ENCODE peak calls at places on chromosomes 2 and 18, in eight cellular contexts. B, V, H, J, P, F, G and U are unnamed samples.

GRCh38 chr2:162282765-162283425 is 35.6 kb downstream of the IFIH1 start:
- DNase-seq in B (peak; percentile 76), V (no peak), H (no peak), J (no peak), P (no peak), F (no peak), G (no peak), U (no peak)

GRCh38 chr2:22282215-22282614 is 1102.8 kb upstream of the KLHL29 start:
- DNase-seq in B (peak; percentile 25), V (no peak), H (no peak), J (no peak), P (no peak), F (no peak), G (no peak), U (no peak)

GRCh38 chr2:163735692-163736432 is at the start of gene FIGN:
- DNase-seq in B (peak; percentile 86), V (peak; percentile 71), H (no peak), J (peak; percentile 46), P (peak; percentile 75), F (peak; percentile 78), G (peak; percentile 96), U (peak; percentile 81)

GRCh38 chr2:232438951-232439757 is 16.8 kb upstream of the ALPI start:
- DNase-seq in B (no peak), V (peak; percentile 31), H (no peak), J (no peak), P (peak; percentile 17), F (no peak), G (peak; percentile 14), U (no peak)

GRCh38 chr2:15735738-15736326 is 144.2 kb downstream of the DDX1 start:
- DNase-seq in B (no peak), V (no peak), H (no peak), J (no peak), P (no peak), F (no peak), G (no peak), U (no peak)

GRCh38 chr2:166375205-166375735 is 474 bp downstream of the SCN9A start:
- DNase-seq in B (peak; percentile 42), V (no peak), H (no peak), J (no peak), P (no peak), F (peak; percentile 59), G (peak; percentile 17), U (no peak)

GRCh38 chr2:262117-262516 is 1.7 kb downstream of the SH3YL1 start:
- DNase-seq in B (no peak), V (no peak), H (no peak), J (no peak), P (no peak), F (no peak), G (no peak), U (no peak)

GRCh38 chr2:159904127-159904564 is 106.1 kb upstream of the CD302 start:
- DNase-seq in B (no peak), V (no peak), H (peak; percentile 17), J (no peak), P (no peak), F (no peak), G (no peak), U (no peak)

GRCh38 chr2:16591370-16591933 is 74.2 kb downstream of the CYRIA start:
- DNase-seq in B (no peak), V (no peak), H (no peak), J (no peak), P (no peak), F (no peak), G (no peak), U (no peak)

GRCh38 chr2:218341381-218341780 is 15.3 kb upstream of the CATIP start:
- DNase-seq in B (no peak), V (no peak), H (no peak), J (no peak), P (no peak), F (no peak), G (no peak), U (no peak)

GRCh38 chr2:44233450-44234128 is 41.7 kb upstream of the SLC3A1 start:
- DNase-seq in B (peak; percentile 74), V (no peak), H (no peak), J (no peak), P (peak; percentile 24), F (peak; percentile 88), G (peak; percentile 70), U (peak; percentile 13)

GRCh38 chr18:78071146-78071710 is 821.6 kb downstream of the GALR1 start:
- DNase-seq in B (no peak), V (no peak), H (no peak), J (no peak), P (no peak), F (no peak), G (no peak), U (no peak)

GRCh38 chr18:79774111-79774510 is 23.6 kb upstream of the KCNG2 start:
- DNase-seq in B (no peak), V (no peak), H (no peak), J (no peak), P (no peak), F (no peak), G (no peak), U (no peak)

GRCh38 chr18:1541478-1541877 is 636.8 kb downstream of the ADCYAP1 start:
- DNase-seq in B (no peak), V (no peak), H (no peak), J (no peak), P (no peak), F (no peak), G (no peak), U (no peak)

GRCh38 chr2:8605350-8606065 is 76.3 kb upstream of the ID2 start:
- DNase-seq in B (peak; percentile 32), V (no peak), H (no peak), J (no peak), P (peak; percentile 58), F (no peak), G (no peak), U (no peak)

GRCh38 chr2:68448671-68449394 is 18.3 kb downstream of the FBXO48 start:
- DNase-seq in B (no peak), V (no peak), H (no peak), J (no peak), P (no peak), F (no peak), G (no peak), U (no peak)

GRCh38 chr2:3639015-3639630 is 18.9 kb upstream of the ALLC start:
- DNase-seq in B (no peak), V (no peak), H (no peak), J (no peak), P (no peak), F (no peak), G (no peak), U (no peak)

GRCh38 chr18:44246001-44246400 is 434.7 kb upstream of the SETBP1 start:
- DNase-seq in B (peak; percentile 22), V (no peak), H (no peak), J (no peak), P (no peak), F (no peak), G (no peak), U (no peak)

GRCh38 chr2:233847248-233847898 is 7.0 kb downstream of the HJURP start:
- DNase-seq in B (no peak), V (no peak), H (no peak), J (no peak), P (no peak), F (no peak), G (no peak), U (no peak)